ENCODE peak calls at places on chromosomes 16 and 17, in six cellular contexts. T is ascending aorta, G is H1, J is cardiac muscle cell, D is lung, A is heart left ventricle. N is an unnamed sample.
A peak's percentile ranks its signal among the peaks of the same experiment; 100 is the strongest.

GRCh38 chr16:2025878-2026460 is 733 bp upstream of the NHERF2 start:
- DNase-seq in T (no peak), G (no peak), J (no peak), D (no peak), A (no peak), N (no peak)

GRCh38 chr16:69626256-69626655 is 60.5 kb downstream of the NFAT5 start:
- DNase-seq in T (no peak), G (no peak), J (no peak), D (no peak), A (no peak), N (peak; percentile 22)

GRCh38 chr17:78658281-78658785 is 81.1 kb upstream of the DNAH17 start:
- DNase-seq in T (no peak), G (no peak), J (no peak), D (no peak), A (no peak), N (peak; percentile 60)

GRCh38 chr17:72183194-72183685 is 62.4 kb downstream of the SOX9 start:
- DNase-seq in T (no peak), G (no peak), J (no peak), D (no peak), A (no peak), N (no peak)

GRCh38 chr16:84853534-84853933 is 33.7 kb downstream of the CRISPLD2 start:
- DNase-seq in T (no peak), G (no peak), J (no peak), D (no peak), A (no peak), N (no peak)

GRCh38 chr16:81729451-81729850 is 49.6 kb upstream of the PLCG2 start:
- DNase-seq in T (no peak), G (peak; percentile 88), J (no peak), D (no peak), A (no peak), N (no peak)

GRCh38 chr16:1559446-1559975 is 26.0 kb downstream of the TMEM204 start:
- DNase-seq in T (no peak), G (no peak), J (no peak), D (no peak), A (no peak), N (no peak)

GRCh38 chr17:298791-299450 is 53.7 kb downstream of the RPH3AL start:
- DNase-seq in T (no peak), G (no peak), J (no peak), D (no peak), A (peak; percentile 84), N (no peak)

GRCh38 chr16:75861981-75862380 is 135.7 kb upstream of the CPHXL start:
- DNase-seq in T (no peak), G (no peak), J (no peak), D (no peak), A (no peak), N (no peak)

GRCh38 chr17:38894276-38894675 is 24.4 kb downstream of the LASP1 start:
- DNase-seq in T (no peak), G (no peak), J (no peak), D (no peak), A (no peak), N (no peak)

GRCh38 chr17:38897671-38898290 is 27.6 kb upstream of the LASP1NB start:
- DNase-seq in T (no peak), G (no peak), J (no peak), D (no peak), A (no peak), N (no peak)

GRCh38 chr17:38897176-38897575 is 27.3 kb downstream of the LASP1 start:
- DNase-seq in T (no peak), G (no peak), J (no peak), D (no peak), A (peak; percentile 93), N (no peak)

GRCh38 chr17:38898291-38898679 is 27.1 kb upstream of the LASP1NB start:
- DNase-seq in T (no peak), G (no peak), J (no peak), D (no peak), A (no peak), N (no peak)

GRCh38 chr17:38896373-38896954 is 26.6 kb downstream of the LASP1 start:
- DNase-seq in T (no peak), G (no peak), J (no peak), D (no peak), A (no peak), N (no peak)
- H3K4me1 ChIP-seq in T (peaks cover 53% of the 10 kb centered on the region), G (peaks cover 5% of the 10 kb centered on the region), J (peaks cover 12% of the 10 kb centered on the region), D (peaks cover 16% of the 10 kb centered on the region), A (peaks cover 79% of the 10 kb centered on the region), N (peaks cover 49% of the 10 kb centered on the region)

GRCh38 chr17:81863833-81864768 is 3.8 kb upstream of the P4HB start:
- DNase-seq in T (no peak), G (no peak), J (no peak), D (no peak), A (no peak), N (no peak)
- H3K4me1 ChIP-seq in T (peaks cover 29% of the 10 kb centered on the region), G (peaks cover 21% of the 10 kb centered on the region), J (peaks cover 38% of the 10 kb centered on the region), D (no peaks in the 10 kb centered on the region), A (peaks cover 51% of the 10 kb centered on the region), N (peaks cover 30% of the 10 kb centered on the region)

GRCh38 chr17:67360880-67361279 is 5.5 kb downstream of the PSMD12 start:
- DNase-seq in T (no peak), G (no peak), J (no peak), D (no peak), A (no peak), N (no peak)
- H3K4me1 ChIP-seq in T (peaks cover 24% of the 10 kb centered on the region), G (peaks cover 3% of the 10 kb centered on the region), J (peaks cover 19% of the 10 kb centered on the region), D (peaks cover 34% of the 10 kb centered on the region), A (peaks cover 65% of the 10 kb centered on the region), N (peaks cover 13% of the 10 kb centered on the region)

DNA sequence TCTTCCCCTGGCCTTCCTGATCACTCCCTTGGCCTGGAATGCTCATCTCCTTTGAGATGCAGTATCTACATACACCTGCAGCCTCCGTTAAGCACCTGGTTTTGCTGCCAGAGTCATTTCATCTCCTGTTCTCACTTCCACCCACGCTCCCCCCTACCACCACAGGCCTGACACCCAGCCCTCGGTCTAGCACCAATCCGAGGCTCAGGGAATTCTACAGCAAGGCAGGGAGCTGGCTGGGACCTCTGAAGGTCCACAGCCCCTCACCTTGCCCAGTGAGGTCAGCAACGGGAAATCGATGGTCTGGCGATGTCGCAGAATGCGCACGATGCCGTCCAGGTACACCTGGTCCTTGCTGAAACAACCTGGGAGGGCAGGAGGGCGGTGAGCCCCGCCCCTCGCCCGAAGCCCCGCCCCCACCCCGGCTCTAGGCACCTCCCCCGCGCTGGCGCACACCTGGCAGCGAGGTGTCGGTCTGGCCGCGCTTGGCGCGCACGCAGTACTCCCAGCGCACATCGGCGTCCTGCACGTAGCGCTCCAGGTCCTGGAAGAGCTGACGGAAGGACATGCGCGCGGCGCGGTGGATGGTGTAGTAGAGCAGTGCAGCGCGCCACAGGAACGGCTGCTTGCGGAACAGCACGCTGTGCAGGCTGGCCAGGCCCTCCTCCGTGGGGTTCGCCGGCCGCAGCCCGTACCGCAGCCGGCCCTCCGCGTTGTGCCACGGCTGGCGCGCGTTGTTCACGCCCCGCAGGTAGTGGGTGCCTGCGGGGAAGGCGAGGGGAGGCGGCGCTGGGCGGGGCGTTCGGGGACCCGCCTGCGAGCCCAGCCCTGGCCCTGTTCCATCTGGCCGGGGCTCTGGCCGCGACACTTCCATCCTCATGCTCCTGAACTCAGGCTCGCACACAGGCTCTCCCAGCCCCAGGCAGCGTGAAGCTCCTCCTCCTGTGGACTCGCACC is 5.7 kb downstream of the MATCAP1 start:
- DNase-seq in T (no peak), G (peak; percentile 87), J (peak; percentile 73), D (peak; percentile 83), A (no peak), N (no peak)
- H3K4me1 ChIP-seq in T (peaks cover 33% of the 10 kb centered on the region), G (peaks cover 23% of the 10 kb centered on the region), J (peaks cover 7% of the 10 kb centered on the region), D (no peaks in the 10 kb centered on the region), A (peaks cover 26% of the 10 kb centered on the region), N (peaks cover 36% of the 10 kb centered on the region)

GRCh38 chr17:77143306-77143705 is 2.5 kb downstream of the SEC14L1 start:
- DNase-seq in T (no peak), G (no peak), J (no peak), D (no peak), A (no peak), N (no peak)
- H3K4me1 ChIP-seq in T (peaks cover 19% of the 10 kb centered on the region), G (peaks cover 20% of the 10 kb centered on the region), J (peaks cover 37% of the 10 kb centered on the region), D (peaks cover 4% of the 10 kb centered on the region), A (peaks cover 24% of the 10 kb centered on the region), N (peaks cover 28% of the 10 kb centered on the region)

GRCh38 chr17:69734656-69735055 is 320.2 kb downstream of the MAP2K6 start:
- DNase-seq in T (no peak), G (no peak), J (no peak), D (no peak), A (no peak), N (peak; percentile 38)
- H3K4me1 ChIP-seq in T (peaks cover 3% of the 10 kb centered on the region), G (no peaks in the 10 kb centered on the region), J (no peaks in the 10 kb centered on the region), D (peaks cover 9% of the 10 kb centered on the region), A (peaks cover 12% of the 10 kb centered on the region), N (peaks cover 20% of the 10 kb centered on the region)

GRCh38 chr17:40828454-40829039 is 6.1 kb upstream of the KRT10 start:
- DNase-seq in T (no peak), G (no peak), J (no peak), D (no peak), A (no peak), N (peak; percentile 39)
- H3K4me1 ChIP-seq in T (peaks cover 32% of the 10 kb centered on the region), G (no peaks in the 10 kb centered on the region), J (peaks cover 9% of the 10 kb centered on the region), D (peaks cover 2% of the 10 kb centered on the region), A (peaks cover 16% of the 10 kb centered on the region), N (no peaks in the 10 kb centered on the region)

GRCh38 chr17:57732062-57732461 is 13.0 kb downstream of the CCDC182 start:
- DNase-seq in T (no peak), G (no peak), J (no peak), D (no peak), A (no peak), N (no peak)
- H3K4me1 ChIP-seq in T (no peaks in the 10 kb centered on the region), G (no peaks in the 10 kb centered on the region), J (no peaks in the 10 kb centered on the region), D (no peaks in the 10 kb centered on the region), A (no peaks in the 10 kb centered on the region), N (no peaks in the 10 kb centered on the region)

DNA sequence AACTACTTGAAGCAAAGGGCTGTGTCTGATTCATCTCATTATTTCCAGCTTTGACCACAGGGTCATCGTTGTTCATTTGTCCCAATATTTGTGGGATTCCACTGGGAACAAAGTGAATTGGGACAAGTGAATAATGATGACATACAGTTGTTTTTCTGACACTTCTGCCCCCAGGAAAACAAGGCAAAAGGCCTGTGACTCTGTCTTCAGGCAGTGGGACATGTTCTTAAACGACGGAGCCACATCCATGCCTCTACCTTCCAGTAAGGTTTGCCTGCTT is 193.8 kb downstream of the FOXL1 start:
- DNase-seq in T (no peak), G (no peak), J (no peak), D (no peak), A (no peak), N (peak; percentile 80)
- H3K4me1 ChIP-seq in T (peaks cover 11% of the 10 kb centered on the region), G (no peaks in the 10 kb centered on the region), J (no peaks in the 10 kb centered on the region), D (no peaks in the 10 kb centered on the region), A (no peaks in the 10 kb centered on the region), N (peaks cover 29% of the 10 kb centered on the region)

GRCh38 chr17:64947146-64947545 is 27.9 kb upstream of the LRRC37A3 start:
- DNase-seq in T (no peak), G (no peak), J (no peak), D (no peak), A (no peak), N (no peak)
- H3K4me1 ChIP-seq in T (no peaks in the 10 kb centered on the region), G (no peaks in the 10 kb centered on the region), J (no peaks in the 10 kb centered on the region), D (no peaks in the 10 kb centered on the region), A (no peaks in the 10 kb centered on the region), N (no peaks in the 10 kb centered on the region)